ENCODE peak calls at places on chromosomes 4 and X, in ten cellular contexts. One of them, this sample, is unnamed.

GRCh38 chr4:53686521-53686920 is 95.2 kb upstream of the LNX1 start:
- DNase-seq in colonic mucosa: no peak
- DNase-seq in fibroblast of lung: no peak
- DNase-seq in AG04450: no peak
- DNase-seq in left lung: no peak
- DNase-seq in glutamatergic neuron: no peak
- DNase-seq in activated B cell treated with CpG ODN at 0.5 μM for 24 hours: no peak
- DNase-seq in fibroblast of mammary gland: no peak
- DNase-seq in heart left ventricle: no peak
- DNase-seq in ovary: no peak
- DNase-seq in this sample: no peak

GRCh38 chrX:100673397-100673953 is 29.5 kb downstream of the SRPX2 start:
- DNase-seq in colonic mucosa: no peak
- DNase-seq in fibroblast of lung: peak; percentile 80
- DNase-seq in AG04450: peak; percentile 54
- DNase-seq in left lung: no peak
- DNase-seq in glutamatergic neuron: no peak
- DNase-seq in activated B cell treated with CpG ODN at 0.5 μM for 24 hours: no peak
- DNase-seq in fibroblast of mammary gland: peak; percentile 90
- DNase-seq in heart left ventricle: no peak
- DNase-seq in ovary: no peak
- DNase-seq in this sample: no peak

GRCh38 chrX:154730271-154730883 is 20.5 kb downstream of the GAB3 start:
- DNase-seq in colonic mucosa: no peak
- DNase-seq in fibroblast of lung: peak; percentile 88
- DNase-seq in AG04450: no peak
- DNase-seq in left lung: no peak
- DNase-seq in glutamatergic neuron: no peak
- DNase-seq in activated B cell treated with CpG ODN at 0.5 μM for 24 hours: no peak
- DNase-seq in fibroblast of mammary gland: peak; percentile 78
- DNase-seq in heart left ventricle: peak; percentile 66
- DNase-seq in ovary: no peak
- DNase-seq in this sample: no peak

GRCh38 chr4:118823471-118823870 is 12.5 kb downstream of the SEC24D start:
- DNase-seq in colonic mucosa: peak; percentile 61
- DNase-seq in fibroblast of lung: no peak
- DNase-seq in AG04450: no peak
- DNase-seq in left lung: no peak
- DNase-seq in glutamatergic neuron: no peak
- DNase-seq in activated B cell treated with CpG ODN at 0.5 μM for 24 hours: no peak
- DNase-seq in fibroblast of mammary gland: no peak
- DNase-seq in heart left ventricle: no peak
- DNase-seq in ovary: no peak
- DNase-seq in this sample: peak; percentile 2

GRCh38 chrX:133776072-133776471 is 209.3 kb downstream of the GPC3 start:
- DNase-seq in colonic mucosa: peak; percentile 23
- DNase-seq in fibroblast of lung: peak; percentile 9
- DNase-seq in AG04450: no peak
- DNase-seq in left lung: no peak
- DNase-seq in glutamatergic neuron: peak; percentile 56
- DNase-seq in activated B cell treated with CpG ODN at 0.5 μM for 24 hours: no peak
- DNase-seq in fibroblast of mammary gland: no peak
- DNase-seq in heart left ventricle: no peak
- DNase-seq in ovary: no peak
- DNase-seq in this sample: no peak

GRCh38 chr4:53734182-53734581 is 142.9 kb upstream of the LNX1 start:
- DNase-seq in colonic mucosa: no peak
- DNase-seq in fibroblast of lung: no peak
- DNase-seq in AG04450: no peak
- DNase-seq in left lung: no peak
- DNase-seq in glutamatergic neuron: no peak
- DNase-seq in activated B cell treated with CpG ODN at 0.5 μM for 24 hours: no peak
- DNase-seq in fibroblast of mammary gland: no peak
- DNase-seq in heart left ventricle: no peak
- DNase-seq in ovary: no peak
- DNase-seq in this sample: no peak

GRCh38 chr4:123896446-123897071 is 500.0 kb downstream of the SPRY1 start:
- DNase-seq in colonic mucosa: no peak
- DNase-seq in fibroblast of lung: peak; percentile 5
- DNase-seq in AG04450: no peak
- DNase-seq in left lung: no peak
- DNase-seq in glutamatergic neuron: no peak
- DNase-seq in activated B cell treated with CpG ODN at 0.5 μM for 24 hours: no peak
- DNase-seq in fibroblast of mammary gland: peak; percentile 56
- DNase-seq in heart left ventricle: no peak
- DNase-seq in ovary: no peak
- DNase-seq in this sample: no peak

GRCh38 chr4:156949373-156949814 is 22.2 kb downstream of the PDGFC start:
- DNase-seq in colonic mucosa: no peak
- DNase-seq in fibroblast of lung: peak; percentile 89
- DNase-seq in AG04450: no peak
- DNase-seq in left lung: no peak
- DNase-seq in glutamatergic neuron: no peak
- DNase-seq in activated B cell treated with CpG ODN at 0.5 μM for 24 hours: no peak
- DNase-seq in fibroblast of mammary gland: peak; percentile 92
- DNase-seq in heart left ventricle: no peak
- DNase-seq in ovary: no peak
- DNase-seq in this sample: no peak

GRCh38 chr4:85478576-85478975 is 3.6 kb downstream of the ARHGAP24 start:
- DNase-seq in colonic mucosa: no peak
- DNase-seq in fibroblast of lung: peak; percentile 35
- DNase-seq in AG04450: no peak
- DNase-seq in left lung: no peak
- DNase-seq in glutamatergic neuron: no peak
- DNase-seq in activated B cell treated with CpG ODN at 0.5 μM for 24 hours: no peak
- DNase-seq in fibroblast of mammary gland: peak; percentile 80
- DNase-seq in heart left ventricle: no peak
- DNase-seq in ovary: no peak
- DNase-seq in this sample: no peak

GRCh38 chr4:7828011-7828720 is 111.5 kb downstream of the AFAP1 start:
- DNase-seq in colonic mucosa: peak; percentile 54
- DNase-seq in fibroblast of lung: peak; percentile 99
- DNase-seq in AG04450: peak; percentile 97
- DNase-seq in left lung: no peak
- DNase-seq in glutamatergic neuron: no peak
- DNase-seq in activated B cell treated with CpG ODN at 0.5 μM for 24 hours: no peak
- DNase-seq in fibroblast of mammary gland: peak; percentile 100
- DNase-seq in heart left ventricle: peak; percentile 86
- DNase-seq in ovary: peak; percentile 82
- DNase-seq in this sample: no peak

GRCh38 chrX:47232803-47233332 is at the start of gene USP11:
- DNase-seq in colonic mucosa: no peak
- DNase-seq in fibroblast of lung: peak; percentile 60
- DNase-seq in AG04450: no peak
- DNase-seq in left lung: no peak
- DNase-seq in glutamatergic neuron: peak; percentile 64
- DNase-seq in activated B cell treated with CpG ODN at 0.5 μM for 24 hours: no peak
- DNase-seq in fibroblast of mammary gland: peak; percentile 34
- DNase-seq in heart left ventricle: peak; percentile 54
- DNase-seq in ovary: peak; percentile 76
- DNase-seq in this sample: peak; percentile 41

GRCh38 chrX:41024755-41025154 is 60.5 kb upstream of the USP9X start:
- DNase-seq in colonic mucosa: no peak
- DNase-seq in fibroblast of lung: no peak
- DNase-seq in AG04450: no peak
- DNase-seq in left lung: no peak
- DNase-seq in glutamatergic neuron: no peak
- DNase-seq in activated B cell treated with CpG ODN at 0.5 μM for 24 hours: no peak
- DNase-seq in fibroblast of mammary gland: no peak
- DNase-seq in heart left ventricle: no peak
- DNase-seq in ovary: no peak
- DNase-seq in this sample: no peak

GRCh38 chr4:3607690-3608514 is 75.7 kb upstream of the LRPAP1 start:
- DNase-seq in colonic mucosa: no peak
- DNase-seq in fibroblast of lung: no peak
- DNase-seq in AG04450: no peak
- DNase-seq in left lung: no peak
- DNase-seq in glutamatergic neuron: no peak
- DNase-seq in activated B cell treated with CpG ODN at 0.5 μM for 24 hours: no peak
- DNase-seq in fibroblast of mammary gland: no peak
- DNase-seq in heart left ventricle: no peak
- DNase-seq in ovary: no peak
- DNase-seq in this sample: no peak

GRCh38 chrX:70331161-70331560 is 41.3 kb downstream of the KIF4A start:
- DNase-seq in colonic mucosa: no peak
- DNase-seq in fibroblast of lung: no peak
- DNase-seq in AG04450: no peak
- DNase-seq in left lung: no peak
- DNase-seq in glutamatergic neuron: no peak
- DNase-seq in activated B cell treated with CpG ODN at 0.5 μM for 24 hours: no peak
- DNase-seq in fibroblast of mammary gland: peak; percentile 29
- DNase-seq in heart left ventricle: no peak
- DNase-seq in ovary: no peak
- DNase-seq in this sample: no peak

GRCh38 chr4:15250021-15250441 is 177.8 kb upstream of the C1QTNF7 start:
- DNase-seq in colonic mucosa: no peak
- DNase-seq in fibroblast of lung: peak; percentile 76
- DNase-seq in AG04450: no peak
- DNase-seq in left lung: no peak
- DNase-seq in glutamatergic neuron: no peak
- DNase-seq in activated B cell treated with CpG ODN at 0.5 μM for 24 hours: no peak
- DNase-seq in fibroblast of mammary gland: peak; percentile 59
- DNase-seq in heart left ventricle: peak; percentile 65
- DNase-seq in ovary: no peak
- DNase-seq in this sample: no peak

GRCh38 chr4:120771907-120772306 is 150.6 kb downstream of the PRDM5 start:
- DNase-seq in colonic mucosa: no peak
- DNase-seq in fibroblast of lung: no peak
- DNase-seq in AG04450: no peak
- DNase-seq in left lung: no peak
- DNase-seq in glutamatergic neuron: no peak
- DNase-seq in activated B cell treated with CpG ODN at 0.5 μM for 24 hours: no peak
- DNase-seq in fibroblast of mammary gland: no peak
- DNase-seq in heart left ventricle: no peak
- DNase-seq in ovary: no peak
- DNase-seq in this sample: no peak
- TF ChIP-seq CTCF in colonic mucosa: no peak
- TF ChIP-seq CTCF in fibroblast of lung: no peak
- TF ChIP-seq CTCF in AG04450: no peak
- TF ChIP-seq CTCF in left lung: no peak
- TF ChIP-seq CTCF in glutamatergic neuron: no peak
- TF ChIP-seq CTCF in activated B cell treated with CpG ODN at 0.5 μM for 24 hours: no peak
- TF ChIP-seq CTCF in fibroblast of mammary gland: no peak
- TF ChIP-seq CTCF in heart left ventricle: no peak
- TF ChIP-seq CTCF in ovary: no peak
- TF ChIP-seq CTCF in this sample: no peak

DNA sequence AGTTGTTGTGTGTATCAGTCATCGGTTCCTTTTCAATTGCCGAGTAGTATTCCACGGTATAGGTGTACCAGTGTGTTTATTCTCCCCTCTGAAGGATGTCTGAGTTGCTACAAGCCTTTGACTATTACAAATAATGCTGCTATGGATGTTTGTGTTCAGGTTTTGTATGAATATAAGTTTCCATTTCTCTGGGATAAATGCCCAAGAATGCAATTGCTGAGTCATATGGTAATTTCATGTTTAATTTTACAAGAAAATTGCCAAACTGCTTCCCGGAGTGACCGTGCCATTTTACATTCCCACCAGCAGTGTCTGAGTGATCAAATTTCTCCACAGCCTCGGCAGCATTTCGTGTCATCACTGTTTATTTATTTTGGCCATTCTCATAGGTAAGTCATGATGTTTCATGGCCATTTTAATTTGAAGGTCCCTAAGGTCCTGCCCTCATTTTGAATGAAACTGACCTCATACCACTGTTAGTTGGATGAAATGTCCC is 73.9 kb downstream of the IRF2 start:
- DNase-seq in colonic mucosa: no peak
- DNase-seq in fibroblast of lung: peak; percentile 97
- DNase-seq in AG04450: peak; percentile 75
- DNase-seq in left lung: no peak
- DNase-seq in glutamatergic neuron: no peak
- DNase-seq in activated B cell treated with CpG ODN at 0.5 μM for 24 hours: no peak
- DNase-seq in fibroblast of mammary gland: peak; percentile 96
- DNase-seq in heart left ventricle: no peak
- DNase-seq in ovary: no peak
- DNase-seq in this sample: peak; percentile 11
- TF ChIP-seq CTCF in colonic mucosa: no peak
- TF ChIP-seq CTCF in fibroblast of lung: peak; percentile 58
- TF ChIP-seq CTCF in AG04450: peak; percentile 56
- TF ChIP-seq CTCF in left lung: no peak
- TF ChIP-seq CTCF in glutamatergic neuron: no peak
- TF ChIP-seq CTCF in activated B cell treated with CpG ODN at 0.5 μM for 24 hours: no peak
- TF ChIP-seq CTCF in fibroblast of mammary gland: peak; percentile 47
- TF ChIP-seq CTCF in heart left ventricle: no peak
- TF ChIP-seq CTCF in ovary: no peak
- TF ChIP-seq CTCF in this sample: no peak

GRCh38 chr4:17647176-17647806 is 32.9 kb downstream of the MED28 start:
- DNase-seq in colonic mucosa: no peak
- DNase-seq in fibroblast of lung: no peak
- DNase-seq in AG04450: no peak
- DNase-seq in left lung: no peak
- DNase-seq in glutamatergic neuron: no peak
- DNase-seq in activated B cell treated with CpG ODN at 0.5 μM for 24 hours: no peak
- DNase-seq in fibroblast of mammary gland: no peak
- DNase-seq in heart left ventricle: no peak
- DNase-seq in ovary: no peak
- DNase-seq in this sample: no peak

GRCh38 chr4:17650404-17650803 is 36.0 kb downstream of the MED28 start:
- DNase-seq in colonic mucosa: peak; percentile 10
- DNase-seq in fibroblast of lung: no peak
- DNase-seq in AG04450: no peak
- DNase-seq in left lung: no peak
- DNase-seq in glutamatergic neuron: no peak
- DNase-seq in activated B cell treated with CpG ODN at 0.5 μM for 24 hours: no peak
- DNase-seq in fibroblast of mammary gland: no peak
- DNase-seq in heart left ventricle: no peak
- DNase-seq in ovary: no peak
- DNase-seq in this sample: no peak

GRCh38 chr4:17646693-17647092 is 32.3 kb downstream of the MED28 start:
- DNase-seq in colonic mucosa: peak; percentile 41
- DNase-seq in fibroblast of lung: no peak
- DNase-seq in AG04450: no peak
- DNase-seq in left lung: no peak
- DNase-seq in glutamatergic neuron: no peak
- DNase-seq in activated B cell treated with CpG ODN at 0.5 μM for 24 hours: no peak
- DNase-seq in fibroblast of mammary gland: no peak
- DNase-seq in heart left ventricle: no peak
- DNase-seq in ovary: no peak
- DNase-seq in this sample: no peak

GRCh38 chr4:17642404-17642783 is 28.0 kb downstream of the MED28 start:
- DNase-seq in colonic mucosa: no peak
- DNase-seq in fibroblast of lung: no peak
- DNase-seq in AG04450: no peak
- DNase-seq in left lung: no peak
- DNase-seq in glutamatergic neuron: no peak
- DNase-seq in activated B cell treated with CpG ODN at 0.5 μM for 24 hours: no peak
- DNase-seq in fibroblast of mammary gland: no peak
- DNase-seq in heart left ventricle: no peak
- DNase-seq in ovary: no peak
- DNase-seq in this sample: no peak

GRCh38 chr4:17647927-17648326 is 33.5 kb downstream of the MED28 start:
- DNase-seq in colonic mucosa: no peak
- DNase-seq in fibroblast of lung: no peak
- DNase-seq in AG04450: no peak
- DNase-seq in left lung: no peak
- DNase-seq in glutamatergic neuron: no peak
- DNase-seq in activated B cell treated with CpG ODN at 0.5 μM for 24 hours: no peak
- DNase-seq in fibroblast of mammary gland: no peak
- DNase-seq in heart left ventricle: no peak
- DNase-seq in ovary: no peak
- DNase-seq in this sample: no peak
- TF ChIP-seq CTCF in colonic mucosa: no peak
- TF ChIP-seq CTCF in fibroblast of lung: no peak
- TF ChIP-seq CTCF in AG04450: peak; percentile 19
- TF ChIP-seq CTCF in left lung: no peak
- TF ChIP-seq CTCF in glutamatergic neuron: no peak
- TF ChIP-seq CTCF in activated B cell treated with CpG ODN at 0.5 μM for 24 hours: no peak
- TF ChIP-seq CTCF in fibroblast of mammary gland: peak; percentile 4
- TF ChIP-seq CTCF in heart left ventricle: no peak
- TF ChIP-seq CTCF in ovary: no peak
- TF ChIP-seq CTCF in this sample: no peak

GRCh38 chr4:154119317-154119716 is 330.4 kb upstream of the SFRP2 start:
- DNase-seq in colonic mucosa: no peak
- DNase-seq in fibroblast of lung: no peak
- DNase-seq in AG04450: no peak
- DNase-seq in left lung: no peak
- DNase-seq in glutamatergic neuron: no peak
- DNase-seq in activated B cell treated with CpG ODN at 0.5 μM for 24 hours: no peak
- DNase-seq in fibroblast of mammary gland: peak; percentile 36
- DNase-seq in heart left ventricle: no peak
- DNase-seq in ovary: no peak
- DNase-seq in this sample: peak; percentile 7
- TF ChIP-seq CTCF in colonic mucosa: no peak
- TF ChIP-seq CTCF in fibroblast of lung: peak; percentile 8
- TF ChIP-seq CTCF in AG04450: no peak
- TF ChIP-seq CTCF in left lung: no peak
- TF ChIP-seq CTCF in glutamatergic neuron: no peak
- TF ChIP-seq CTCF in activated B cell treated with CpG ODN at 0.5 μM for 24 hours: no peak
- TF ChIP-seq CTCF in fibroblast of mammary gland: peak; percentile 49
- TF ChIP-seq CTCF in heart left ventricle: no peak
- TF ChIP-seq CTCF in ovary: no peak
- TF ChIP-seq CTCF in this sample: no peak